ENCODE peak calls at places on chromosomes 16 and 17, in seven cellular contexts. One of them, this sample, is unnamed.
A peak's percentile ranks its signal among the peaks of the same experiment; 100 is the strongest.

GRCh38 chr16:55324491-55325447 is 766 bp downstream of the IRX6 start:
- DNase-seq in HCT116: no peak
- DNase-seq in T47D: no peak
- DNase-seq in GM12878: no peak
- DNase-seq in K562: no peak
- DNase-seq in HepG2: no peak
- DNase-seq in H1: no peak
- DNase-seq in this sample: peak; percentile 68

GRCh38 chr17:48610282-48611211 is at the start of gene HOXB7:
- DNase-seq in HCT116: no peak
- DNase-seq in T47D: peak; percentile 82
- DNase-seq in GM12878: no peak
- DNase-seq in K562: peak; percentile 84
- DNase-seq in HepG2: no peak
- DNase-seq in H1: no peak
- DNase-seq in this sample: peak; percentile 79

GRCh38 chr17:14270508-14270907 is 30.4 kb upstream of the HS3ST3B1 start:
- DNase-seq in HCT116: no peak
- DNase-seq in T47D: no peak
- DNase-seq in GM12878: no peak
- DNase-seq in K562: no peak
- DNase-seq in HepG2: no peak
- DNase-seq in H1: no peak
- DNase-seq in this sample: no peak

GRCh38 chr17:64223283-64223682 is 39.8 kb downstream of the TEX2 start:
- DNase-seq in HCT116: no peak
- DNase-seq in T47D: no peak
- DNase-seq in GM12878: no peak
- DNase-seq in K562: no peak
- DNase-seq in HepG2: no peak
- DNase-seq in H1: no peak
- DNase-seq in this sample: no peak

GRCh38 chr17:67281736-67282135 is 36.7 kb upstream of the HELZ start:
- DNase-seq in HCT116: no peak
- DNase-seq in T47D: no peak
- DNase-seq in GM12878: no peak
- DNase-seq in K562: no peak
- DNase-seq in HepG2: no peak
- DNase-seq in H1: no peak
- DNase-seq in this sample: peak; percentile 45

GRCh38 chr17:79413591-79413990 is 197.3 kb downstream of the RBFOX3 start:
- DNase-seq in HCT116: no peak
- DNase-seq in T47D: no peak
- DNase-seq in GM12878: no peak
- DNase-seq in K562: no peak
- DNase-seq in HepG2: no peak
- DNase-seq in H1: no peak
- DNase-seq in this sample: peak; percentile 72

GRCh38 chr17:40551091-40551873 is 14.0 kb downstream of the CCR7 start:
- DNase-seq in HCT116: no peak
- DNase-seq in T47D: peak; percentile 44
- DNase-seq in GM12878: no peak
- DNase-seq in K562: no peak
- DNase-seq in HepG2: peak; percentile 100
- DNase-seq in H1: no peak
- DNase-seq in this sample: no peak

GRCh38 chr17:18184143-18185007 is 747 bp downstream of the ALKBH5 start:
- DNase-seq in HCT116: no peak
- DNase-seq in T47D: no peak
- DNase-seq in GM12878: no peak
- DNase-seq in K562: no peak
- DNase-seq in HepG2: no peak
- DNase-seq in H1: no peak
- DNase-seq in this sample: no peak

GRCh38 chr17:77959926-77960521 is 1.5 kb downstream of the TNRC6C start:
- DNase-seq in HCT116: no peak
- DNase-seq in T47D: no peak
- DNase-seq in GM12878: no peak
- DNase-seq in K562: peak; percentile 19
- DNase-seq in HepG2: no peak
- DNase-seq in H1: no peak
- DNase-seq in this sample: peak; percentile 55

GRCh38 chr16:89155851-89156739 is 15.5 kb upstream of the CDH15 start:
- DNase-seq in HCT116: no peak
- DNase-seq in T47D: no peak
- DNase-seq in GM12878: no peak
- DNase-seq in K562: no peak
- DNase-seq in HepG2: no peak
- DNase-seq in H1: no peak
- DNase-seq in this sample: no peak

GRCh38 chr16:79601092-79601977 is 798 bp upstream of the MAF start:
- DNase-seq in HCT116: no peak
- DNase-seq in T47D: peak; percentile 53
- DNase-seq in GM12878: no peak
- DNase-seq in K562: no peak
- DNase-seq in HepG2: peak; percentile 72
- DNase-seq in H1: no peak
- DNase-seq in this sample: peak; percentile 48

GRCh38 chr17:45021607-45022287 is 29.7 kb downstream of the DCAKD start:
- DNase-seq in HCT116: no peak
- DNase-seq in T47D: peak; percentile 92
- DNase-seq in GM12878: no peak
- DNase-seq in K562: peak; percentile 90
- DNase-seq in HepG2: peak; percentile 53
- DNase-seq in H1: no peak
- DNase-seq in this sample: peak; percentile 96

GRCh38 chr16:68273896-68274295 is 9.6 kb downstream of the SLC7A6 start:
- DNase-seq in HCT116: no peak
- DNase-seq in T47D: no peak
- DNase-seq in GM12878: no peak
- DNase-seq in K562: no peak
- DNase-seq in HepG2: no peak
- DNase-seq in H1: no peak
- DNase-seq in this sample: no peak

GRCh38 chr16:67404740-67405226 is 11.5 kb upstream of the TPPP3 start:
- DNase-seq in HCT116: peak; percentile 89
- DNase-seq in T47D: peak; percentile 91
- DNase-seq in GM12878: no peak
- DNase-seq in K562: no peak
- DNase-seq in HepG2: no peak
- DNase-seq in H1: no peak
- DNase-seq in this sample: no peak

GRCh38 chr16:75023019-75023418 is 24.2 kb downstream of the ZNRF1 start:
- DNase-seq in HCT116: no peak
- DNase-seq in T47D: no peak
- DNase-seq in GM12878: no peak
- DNase-seq in K562: no peak
- DNase-seq in HepG2: no peak
- DNase-seq in H1: no peak
- DNase-seq in this sample: no peak

GRCh38 chr17:2053380-2054261 is 1.3 kb upstream of the HIC1 start:
- DNase-seq in HCT116: no peak
- DNase-seq in T47D: no peak
- DNase-seq in GM12878: no peak
- DNase-seq in K562: peak; percentile 45
- DNase-seq in HepG2: peak; percentile 49
- DNase-seq in H1: no peak
- DNase-seq in this sample: peak; percentile 68

GRCh38 chr16:11256657-11257130 is 690 bp upstream of the SOCS1 start:
- DNase-seq in HCT116: no peak
- DNase-seq in T47D: peak; percentile 35
- DNase-seq in GM12878: no peak
- DNase-seq in K562: no peak
- DNase-seq in HepG2: no peak
- DNase-seq in H1: no peak
- DNase-seq in this sample: peak; percentile 78

GRCh38 chr17:6796887-6797490 is 21.0 kb downstream of the FBXO39 start:
- DNase-seq in HCT116: no peak
- DNase-seq in T47D: no peak
- DNase-seq in GM12878: no peak
- DNase-seq in K562: no peak
- DNase-seq in HepG2: no peak
- DNase-seq in H1: no peak
- DNase-seq in this sample: no peak

GRCh38 chr17:3678095-3678820 is 9.6 kb downstream of the EMC6 start:
- DNase-seq in HCT116: no peak
- DNase-seq in T47D: no peak
- DNase-seq in GM12878: no peak
- DNase-seq in K562: no peak
- DNase-seq in HepG2: peak; percentile 49
- DNase-seq in H1: no peak
- DNase-seq in this sample: no peak
- TF ChIP-seq JUND in HCT116: no peak
- TF ChIP-seq JUND in T47D: no peak
- TF ChIP-seq JUND in GM12878: no peak
- TF ChIP-seq JUND in K562: no peak
- TF ChIP-seq JUND in HepG2: no peak
- TF ChIP-seq JUND in H1: no peak
- TF ChIP-seq JUND in this sample: no peak

DNA sequence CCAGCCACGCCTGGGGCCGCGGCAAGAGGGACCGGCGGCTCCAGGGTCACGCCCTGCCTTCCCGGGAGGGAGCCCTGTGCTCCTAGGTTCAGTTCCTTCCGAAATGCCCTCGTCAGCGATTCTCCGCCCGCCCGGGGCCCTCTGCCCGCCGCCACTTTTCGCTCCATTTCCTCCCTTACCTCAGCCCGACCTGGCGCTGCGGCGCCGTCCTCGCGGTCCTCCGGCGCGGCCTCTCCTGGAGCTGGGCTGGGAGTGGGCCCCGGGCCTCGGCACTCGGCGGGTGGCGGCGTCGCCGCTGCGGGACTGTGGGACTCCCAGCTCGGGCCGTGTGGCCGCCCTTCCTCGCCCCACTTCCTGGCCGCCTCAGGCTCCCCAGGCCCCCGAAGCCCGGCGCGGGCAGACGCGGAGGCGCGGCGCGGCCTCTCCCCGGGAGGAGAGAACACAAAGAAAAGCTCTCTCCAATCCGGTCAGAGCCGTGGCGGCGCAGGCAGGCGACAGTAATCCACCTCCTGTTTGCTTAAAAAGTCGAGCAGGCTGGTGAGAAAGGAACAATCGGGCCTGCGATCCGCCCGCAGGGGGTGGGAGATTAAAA is 1.6 kb downstream of the BAHCC1 start:
- DNase-seq in HCT116: no peak
- DNase-seq in T47D: peak; percentile 83
- DNase-seq in GM12878: no peak
- DNase-seq in K562: no peak
- DNase-seq in HepG2: no peak
- DNase-seq in H1: no peak
- DNase-seq in this sample: peak; percentile 67
- TF ChIP-seq JUND in HCT116: no peak
- TF ChIP-seq JUND in T47D: no peak
- TF ChIP-seq JUND in GM12878: no peak
- TF ChIP-seq JUND in K562: no peak
- TF ChIP-seq JUND in HepG2: no peak
- TF ChIP-seq JUND in H1: no peak
- TF ChIP-seq JUND in this sample: no peak

GRCh38 chr17:75646626-75646968 is 13.4 kb downstream of the SMIM5 start:
- DNase-seq in HCT116: no peak
- DNase-seq in T47D: no peak
- DNase-seq in GM12878: no peak
- DNase-seq in K562: no peak
- DNase-seq in HepG2: no peak
- DNase-seq in H1: no peak
- DNase-seq in this sample: no peak

GRCh38 chr17:75647921-75648320 is 14.7 kb downstream of the SMIM5 start:
- DNase-seq in HCT116: no peak
- DNase-seq in T47D: no peak
- DNase-seq in GM12878: no peak
- DNase-seq in K562: no peak
- DNase-seq in HepG2: no peak
- DNase-seq in H1: no peak
- DNase-seq in this sample: no peak

GRCh38 chr17:75645501-75645888 is 12.3 kb downstream of the SMIM5 start:
- DNase-seq in HCT116: peak; percentile 90
- DNase-seq in T47D: peak; percentile 79
- DNase-seq in GM12878: no peak
- DNase-seq in K562: no peak
- DNase-seq in HepG2: no peak
- DNase-seq in H1: no peak
- DNase-seq in this sample: peak; percentile 22

GRCh38 chr17:75647061-75647460 is 13.8 kb downstream of the SMIM5 start:
- DNase-seq in HCT116: no peak
- DNase-seq in T47D: no peak
- DNase-seq in GM12878: no peak
- DNase-seq in K562: no peak
- DNase-seq in HepG2: no peak
- DNase-seq in H1: no peak
- DNase-seq in this sample: peak; percentile 25

GRCh38 chr17:75645889-75646625 is 12.8 kb downstream of the SMIM5 start:
- DNase-seq in HCT116: peak; percentile 64
- DNase-seq in T47D: no peak
- DNase-seq in GM12878: peak; percentile 42
- DNase-seq in K562: no peak
- DNase-seq in HepG2: peak; percentile 96
- DNase-seq in H1: no peak
- DNase-seq in this sample: peak; percentile 34
- TF ChIP-seq JUND in HCT116: no peak
- TF ChIP-seq JUND in T47D: no peak
- TF ChIP-seq JUND in GM12878: no peak
- TF ChIP-seq JUND in K562: no peak
- TF ChIP-seq JUND in HepG2: peak; percentile 14
- TF ChIP-seq JUND in H1: no peak
- TF ChIP-seq JUND in this sample: no peak

GRCh38 chr16:86772231-86772510 is 193.8 kb downstream of the FOXL1 start:
- DNase-seq in HCT116: no peak
- DNase-seq in T47D: no peak
- DNase-seq in GM12878: no peak
- DNase-seq in K562: no peak
- DNase-seq in HepG2: no peak
- DNase-seq in H1: no peak
- DNase-seq in this sample: no peak

GRCh38 chr16:86774931-86775330 is 196.6 kb downstream of the FOXL1 start:
- DNase-seq in HCT116: no peak
- DNase-seq in T47D: no peak
- DNase-seq in GM12878: no peak
- DNase-seq in K562: no peak
- DNase-seq in HepG2: no peak
- DNase-seq in H1: no peak
- DNase-seq in this sample: no peak

GRCh38 chr16:86771506-86772230 is 193.3 kb downstream of the FOXL1 start:
- DNase-seq in HCT116: no peak
- DNase-seq in T47D: no peak
- DNase-seq in GM12878: no peak
- DNase-seq in K562: no peak
- DNase-seq in HepG2: no peak
- DNase-seq in H1: no peak
- DNase-seq in this sample: no peak

GRCh38 chr16:86772671-86773338 is 194.5 kb downstream of the FOXL1 start:
- DNase-seq in HCT116: no peak
- DNase-seq in T47D: no peak
- DNase-seq in GM12878: no peak
- DNase-seq in K562: no peak
- DNase-seq in HepG2: no peak
- DNase-seq in H1: no peak
- DNase-seq in this sample: no peak

DNA sequence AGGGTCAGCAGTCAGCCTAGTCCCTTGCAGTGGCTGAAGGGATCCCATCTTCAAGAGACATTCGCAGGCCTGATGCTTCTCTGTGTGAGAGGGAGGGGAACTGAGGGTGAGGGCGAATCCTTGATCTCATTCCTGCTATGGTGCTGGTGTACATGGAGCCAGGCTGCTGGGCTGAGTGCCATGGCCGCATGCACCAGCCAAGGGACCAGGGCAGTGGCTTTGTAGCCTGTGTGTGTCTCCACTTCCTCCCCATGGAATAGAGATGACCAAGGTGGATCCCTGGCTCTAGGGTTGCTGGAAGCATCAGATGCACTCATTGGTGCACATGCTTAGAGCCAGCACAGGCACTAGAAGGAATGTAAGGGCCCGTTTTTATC is 195.0 kb downstream of the FOXL1 start:
- DNase-seq in HCT116: no peak
- DNase-seq in T47D: no peak
- DNase-seq in GM12878: no peak
- DNase-seq in K562: no peak
- DNase-seq in HepG2: no peak
- DNase-seq in H1: no peak
- DNase-seq in this sample: no peak
- TF ChIP-seq JUND in HCT116: no peak
- TF ChIP-seq JUND in T47D: no peak
- TF ChIP-seq JUND in GM12878: no peak
- TF ChIP-seq JUND in K562: no peak
- TF ChIP-seq JUND in HepG2: no peak
- TF ChIP-seq JUND in H1: no peak
- TF ChIP-seq JUND in this sample: no peak